ENCODE peak calls at places on chromosome 5, in nine cellular contexts. One of them, this sample, is unnamed.

GRCh38 chr5:44862808-44863207 is 54.1 kb downstream of the MRPS30 start:
- DNase-seq in activated T-cell treated with anti-CD3 and anti-CD28 coated beads, Interleukin-2, amount 50 U/mL, for 72 hours: no peak
- DNase-seq in NCI-H526: peak
- DNase-seq in Kasumi-1: peak
- DNase-seq in effector memory CD8-positive, alpha-beta T cell: no peak
- DNase-seq in tibial artery: no peak
- DNase-seq in A673: peak
- DNase-seq in NCI-H1048: no peak
- DNase-seq in Caki2: no peak
- DNase-seq in this sample: peak

GRCh38 chr5:169697518-169697890 is 60.4 kb downstream of the DOCK2 start:
- DNase-seq in activated T-cell treated with anti-CD3 and anti-CD28 coated beads, Interleukin-2, amount 50 U/mL, for 72 hours: no peak
- DNase-seq in NCI-H526: no peak
- DNase-seq in Kasumi-1: no peak
- DNase-seq in effector memory CD8-positive, alpha-beta T cell: no peak
- DNase-seq in tibial artery: no peak
- DNase-seq in A673: no peak
- DNase-seq in NCI-H1048: no peak
- DNase-seq in Caki2: no peak
- DNase-seq in this sample: no peak

GRCh38 chr5:50406874-50407273 is 34.2 kb downstream of the EMB start:
- DNase-seq in activated T-cell treated with anti-CD3 and anti-CD28 coated beads, Interleukin-2, amount 50 U/mL, for 72 hours: no peak
- DNase-seq in NCI-H526: no peak
- DNase-seq in Kasumi-1: no peak
- DNase-seq in effector memory CD8-positive, alpha-beta T cell: no peak
- DNase-seq in tibial artery: no peak
- DNase-seq in A673: no peak
- DNase-seq in NCI-H1048: no peak
- DNase-seq in Caki2: no peak
- DNase-seq in this sample: no peak

GRCh38 chr5:160833806-160834205 is 18.2 kb downstream of the ATP10B start:
- DNase-seq in activated T-cell treated with anti-CD3 and anti-CD28 coated beads, Interleukin-2, amount 50 U/mL, for 72 hours: no peak
- DNase-seq in NCI-H526: no peak
- DNase-seq in Kasumi-1: no peak
- DNase-seq in effector memory CD8-positive, alpha-beta T cell: no peak
- DNase-seq in tibial artery: no peak
- DNase-seq in A673: no peak
- DNase-seq in NCI-H1048: no peak
- DNase-seq in Caki2: no peak
- DNase-seq in this sample: no peak

GRCh38 chr5:95822038-95822407 is 503 bp downstream of the GLRX start:
- DNase-seq in activated T-cell treated with anti-CD3 and anti-CD28 coated beads, Interleukin-2, amount 50 U/mL, for 72 hours: peak
- DNase-seq in NCI-H526: peak
- DNase-seq in Kasumi-1: peak
- DNase-seq in effector memory CD8-positive, alpha-beta T cell: no peak
- DNase-seq in tibial artery: peak
- DNase-seq in A673: peak
- DNase-seq in NCI-H1048: no peak
- DNase-seq in Caki2: no peak
- DNase-seq in this sample: peak

GRCh38 chr5:137636846-137637515 is 98.9 kb downstream of the KLHL3 start:
- DNase-seq in activated T-cell treated with anti-CD3 and anti-CD28 coated beads, Interleukin-2, amount 50 U/mL, for 72 hours: no peak
- DNase-seq in NCI-H526: no peak
- DNase-seq in Kasumi-1: no peak
- DNase-seq in effector memory CD8-positive, alpha-beta T cell: no peak
- DNase-seq in tibial artery: no peak
- DNase-seq in A673: no peak
- DNase-seq in NCI-H1048: no peak
- DNase-seq in Caki2: no peak
- DNase-seq in this sample: no peak

GRCh38 chr5:171152382-171152781 is 156.7 kb upstream of the TLX3 start:
- DNase-seq in activated T-cell treated with anti-CD3 and anti-CD28 coated beads, Interleukin-2, amount 50 U/mL, for 72 hours: no peak
- DNase-seq in NCI-H526: peak
- DNase-seq in Kasumi-1: peak
- DNase-seq in effector memory CD8-positive, alpha-beta T cell: no peak
- DNase-seq in tibial artery: no peak
- DNase-seq in A673: peak
- DNase-seq in NCI-H1048: no peak
- DNase-seq in Caki2: peak
- DNase-seq in this sample: peak

GRCh38 chr5:12799165-12799564 is 894.9 kb upstream of the CTNND2 start:
- DNase-seq in activated T-cell treated with anti-CD3 and anti-CD28 coated beads, Interleukin-2, amount 50 U/mL, for 72 hours: no peak
- DNase-seq in NCI-H526: no peak
- DNase-seq in Kasumi-1: no peak
- DNase-seq in effector memory CD8-positive, alpha-beta T cell: no peak
- DNase-seq in tibial artery: no peak
- DNase-seq in A673: no peak
- DNase-seq in NCI-H1048: no peak
- DNase-seq in Caki2: no peak
- DNase-seq in this sample: no peak

GRCh38 chr5:96781734-96782064 is 26.0 kb downstream of the ERAP1 start:
- DNase-seq in activated T-cell treated with anti-CD3 and anti-CD28 coated beads, Interleukin-2, amount 50 U/mL, for 72 hours: no peak
- DNase-seq in NCI-H526: no peak
- DNase-seq in Kasumi-1: no peak
- DNase-seq in effector memory CD8-positive, alpha-beta T cell: no peak
- DNase-seq in tibial artery: no peak
- DNase-seq in A673: no peak
- DNase-seq in NCI-H1048: no peak
- DNase-seq in Caki2: no peak
- DNase-seq in this sample: no peak

GRCh38 chr5:142866563-142867275 is 96.5 kb downstream of the ARHGAP26 start:
- DNase-seq in activated T-cell treated with anti-CD3 and anti-CD28 coated beads, Interleukin-2, amount 50 U/mL, for 72 hours: peak
- DNase-seq in NCI-H526: peak
- DNase-seq in Kasumi-1: peak
- DNase-seq in effector memory CD8-positive, alpha-beta T cell: peak
- DNase-seq in tibial artery: no peak
- DNase-seq in A673: peak
- DNase-seq in NCI-H1048: peak
- DNase-seq in Caki2: peak
- DNase-seq in this sample: peak

GRCh38 chr5:60340326-60340725 is 359.6 kb downstream of the DEPDC1B start:
- DNase-seq in activated T-cell treated with anti-CD3 and anti-CD28 coated beads, Interleukin-2, amount 50 U/mL, for 72 hours: no peak
- DNase-seq in NCI-H526: no peak
- DNase-seq in Kasumi-1: no peak
- DNase-seq in effector memory CD8-positive, alpha-beta T cell: no peak
- DNase-seq in tibial artery: no peak
- DNase-seq in A673: no peak
- DNase-seq in NCI-H1048: no peak
- DNase-seq in Caki2: no peak
- DNase-seq in this sample: no peak

GRCh38 chr5:1516615-1517601 is 6.9 kb downstream of the LPCAT1 start:
- DNase-seq in activated T-cell treated with anti-CD3 and anti-CD28 coated beads, Interleukin-2, amount 50 U/mL, for 72 hours: no peak
- DNase-seq in NCI-H526: no peak
- DNase-seq in Kasumi-1: no peak
- DNase-seq in effector memory CD8-positive, alpha-beta T cell: no peak
- DNase-seq in tibial artery: peak
- DNase-seq in A673: no peak
- DNase-seq in NCI-H1048: no peak
- DNase-seq in Caki2: peak
- DNase-seq in this sample: no peak

GRCh38 chr5:75603421-75603820 is 7.8 kb upstream of the ANKDD1B start:
- DNase-seq in activated T-cell treated with anti-CD3 and anti-CD28 coated beads, Interleukin-2, amount 50 U/mL, for 72 hours: no peak
- DNase-seq in NCI-H526: no peak
- DNase-seq in Kasumi-1: no peak
- DNase-seq in effector memory CD8-positive, alpha-beta T cell: no peak
- DNase-seq in tibial artery: no peak
- DNase-seq in A673: no peak
- DNase-seq in NCI-H1048: no peak
- DNase-seq in Caki2: no peak
- DNase-seq in this sample: no peak

GRCh38 chr5:32504923-32505596 is 60.5 kb upstream of the ZFR start:
- DNase-seq in activated T-cell treated with anti-CD3 and anti-CD28 coated beads, Interleukin-2, amount 50 U/mL, for 72 hours: no peak
- DNase-seq in NCI-H526: peak
- DNase-seq in Kasumi-1: peak
- DNase-seq in effector memory CD8-positive, alpha-beta T cell: no peak
- DNase-seq in tibial artery: peak
- DNase-seq in A673: peak
- DNase-seq in NCI-H1048: no peak
- DNase-seq in Caki2: no peak
- DNase-seq in this sample: peak

This sample was measured in NCI-H69.